ENCODE peak calls at places on chromosomes 6 and 20, in five cellular contexts. One of them, this sample, is unnamed.

GRCh38 chr6:41966961-41967311 is 25.3 kb upstream of the CCND3 start:
- DNase-seq in fibroblast of lung: peak; percentile 91
- DNase-seq in breast epithelium: no peak
- DNase-seq in cardiac muscle cell: peak; percentile 65
- DNase-seq in endodermal cell: peak; percentile 79
- DNase-seq in this sample: no peak

GRCh38 chr6:148396926-148397325 is 54.3 kb downstream of the SASH1 start:
- DNase-seq in fibroblast of lung: no peak
- DNase-seq in breast epithelium: no peak
- DNase-seq in cardiac muscle cell: no peak
- DNase-seq in endodermal cell: no peak
- DNase-seq in this sample: no peak

GRCh38 chr6:167350322-167350721 is 25.4 kb downstream of the TTLL2 start:
- DNase-seq in fibroblast of lung: no peak
- DNase-seq in breast epithelium: no peak
- DNase-seq in cardiac muscle cell: no peak
- DNase-seq in endodermal cell: no peak
- DNase-seq in this sample: no peak

GRCh38 chr6:2854394-2854982 is 12.8 kb upstream of the SERPINB1 start:
- DNase-seq in fibroblast of lung: no peak
- DNase-seq in breast epithelium: no peak
- DNase-seq in cardiac muscle cell: peak; percentile 71
- DNase-seq in endodermal cell: peak; percentile 51
- DNase-seq in this sample: no peak

GRCh38 chr6:132584698-132585097 is 4.8 kb downstream of the TAAR5 start:
- DNase-seq in fibroblast of lung: no peak
- DNase-seq in breast epithelium: no peak
- DNase-seq in cardiac muscle cell: no peak
- DNase-seq in endodermal cell: no peak
- DNase-seq in this sample: no peak

GRCh38 chr6:166512567-166512966 is 73.9 kb downstream of the RAMACL start:
- DNase-seq in fibroblast of lung: no peak
- DNase-seq in breast epithelium: no peak
- DNase-seq in cardiac muscle cell: no peak
- DNase-seq in endodermal cell: no peak
- DNase-seq in this sample: peak; percentile 19

GRCh38 chr6:56683882-56684281 is 41.2 kb upstream of the DST start:
- DNase-seq in fibroblast of lung: peak; percentile 92
- DNase-seq in breast epithelium: no peak
- DNase-seq in cardiac muscle cell: peak; percentile 72
- DNase-seq in endodermal cell: no peak
- DNase-seq in this sample: no peak

GRCh38 chr6:33172307-33173227 is 19.7 kb downstream of the COL11A2 start:
- DNase-seq in fibroblast of lung: peak; percentile 18
- DNase-seq in breast epithelium: peak; percentile 45
- DNase-seq in cardiac muscle cell: peak; percentile 43
- DNase-seq in endodermal cell: peak; percentile 74
- DNase-seq in this sample: no peak

GRCh38 chr6:119284861-119285521 is 64.6 kb downstream of the MAN1A1 start:
- DNase-seq in fibroblast of lung: no peak
- DNase-seq in breast epithelium: no peak
- DNase-seq in cardiac muscle cell: no peak
- DNase-seq in endodermal cell: peak; percentile 81
- DNase-seq in this sample: no peak

GRCh38 chr6:170192905-170193304 is 98.0 kb downstream of the DLL1 start:
- DNase-seq in fibroblast of lung: no peak
- DNase-seq in breast epithelium: no peak
- DNase-seq in cardiac muscle cell: no peak
- DNase-seq in endodermal cell: no peak
- DNase-seq in this sample: no peak

GRCh38 chr20:20680991-20681508 is 31.4 kb downstream of the RALGAPA2 start:
- DNase-seq in fibroblast of lung: no peak
- DNase-seq in breast epithelium: no peak
- DNase-seq in cardiac muscle cell: no peak
- DNase-seq in endodermal cell: no peak
- DNase-seq in this sample: no peak

GRCh38 chr6:10618409-10618808 is 76.0 kb downstream of the C6orf52 start:
- DNase-seq in fibroblast of lung: no peak
- DNase-seq in breast epithelium: no peak
- DNase-seq in cardiac muscle cell: no peak
- DNase-seq in endodermal cell: no peak
- DNase-seq in this sample: no peak

GRCh38 chr6:111263837-111264236 is 176.5 kb downstream of the SLC16A10 start:
- DNase-seq in fibroblast of lung: peak; percentile 81
- DNase-seq in breast epithelium: no peak
- DNase-seq in cardiac muscle cell: peak; percentile 46
- DNase-seq in endodermal cell: no peak
- DNase-seq in this sample: no peak

GRCh38 chr6:116328528-116328903 is 42.2 kb upstream of the DSE start:
- DNase-seq in fibroblast of lung: peak; percentile 57
- DNase-seq in breast epithelium: no peak
- DNase-seq in cardiac muscle cell: peak; percentile 62
- DNase-seq in endodermal cell: no peak
- DNase-seq in this sample: no peak
- H3K4me1 ChIP-seq in fibroblast of lung: peaks cover 3% of the 10 kb centered on the region
- H3K4me1 ChIP-seq in breast epithelium: no peaks in the 10 kb centered on the region
- H3K4me1 ChIP-seq in cardiac muscle cell: peaks cover 6% of the 10 kb centered on the region
- H3K4me1 ChIP-seq in endodermal cell: peaks cover 7% of the 10 kb centered on the region
- H3K4me1 ChIP-seq in this sample: no peaks in the 10 kb centered on the region

DNA sequence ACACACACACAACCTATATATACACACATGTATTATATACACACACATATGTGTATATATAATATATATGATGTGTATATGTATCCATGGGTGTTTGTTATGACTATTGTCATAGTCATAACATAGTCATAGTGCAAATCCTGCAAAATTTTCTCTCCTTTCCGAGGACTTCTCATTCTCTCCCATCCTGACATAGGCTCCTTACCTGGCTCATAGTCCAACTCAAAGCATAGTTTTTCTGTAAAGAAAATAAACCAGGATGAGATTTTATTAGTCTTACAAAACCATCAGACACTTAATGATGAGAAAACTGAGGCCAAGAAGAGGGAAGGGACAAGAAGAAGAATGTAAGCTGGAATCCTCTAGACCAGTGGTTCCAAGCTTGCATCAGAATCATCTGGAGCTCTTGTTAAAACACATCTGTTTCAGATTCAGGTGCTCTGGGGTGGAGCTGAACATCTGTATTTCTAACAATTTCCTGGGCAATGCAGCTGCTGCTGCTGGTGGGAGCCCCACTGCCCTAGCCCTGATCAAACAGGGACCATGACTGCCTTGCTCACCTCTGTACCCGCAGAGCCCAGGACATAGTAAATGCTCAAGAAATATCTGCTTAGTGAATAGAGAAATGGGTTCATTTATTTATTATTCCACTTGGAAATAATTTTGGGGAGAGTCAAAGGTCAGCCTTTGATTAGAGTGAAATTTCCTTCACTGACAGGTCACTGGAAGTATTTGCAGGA is 5.3 kb downstream of the TRIM10 start:
- DNase-seq in fibroblast of lung: no peak
- DNase-seq in breast epithelium: no peak
- DNase-seq in cardiac muscle cell: no peak
- DNase-seq in endodermal cell: no peak
- DNase-seq in this sample: no peak
- H3K27me3 ChIP-seq in fibroblast of lung: peaks cover 3% of the 10 kb centered on the region
- H3K27me3 ChIP-seq in breast epithelium: no peaks in the 10 kb centered on the region
- H3K27me3 ChIP-seq in cardiac muscle cell: peaks cover 65% of the 10 kb centered on the region
- H3K27me3 ChIP-seq in endodermal cell: peaks cover 29% of the 10 kb centered on the region
- H3K27me3 ChIP-seq in this sample: peaks cover 13% of the 10 kb centered on the region

GRCh38 chr6:81752969-81753708 is 658 bp upstream of the TENT5A start:
- DNase-seq in fibroblast of lung: peak; percentile 92
- DNase-seq in breast epithelium: peak; percentile 86
- DNase-seq in cardiac muscle cell: peak; percentile 97
- DNase-seq in endodermal cell: peak; percentile 87
- DNase-seq in this sample: peak; percentile 72
- TF ChIP-seq CTCF in fibroblast of lung: peak; percentile 20
- TF ChIP-seq CTCF in breast epithelium: no peak
- TF ChIP-seq CTCF in cardiac muscle cell: peak; percentile 26
- TF ChIP-seq CTCF in endodermal cell: no peak
- TF ChIP-seq CTCF in this sample: no peak

DNA sequence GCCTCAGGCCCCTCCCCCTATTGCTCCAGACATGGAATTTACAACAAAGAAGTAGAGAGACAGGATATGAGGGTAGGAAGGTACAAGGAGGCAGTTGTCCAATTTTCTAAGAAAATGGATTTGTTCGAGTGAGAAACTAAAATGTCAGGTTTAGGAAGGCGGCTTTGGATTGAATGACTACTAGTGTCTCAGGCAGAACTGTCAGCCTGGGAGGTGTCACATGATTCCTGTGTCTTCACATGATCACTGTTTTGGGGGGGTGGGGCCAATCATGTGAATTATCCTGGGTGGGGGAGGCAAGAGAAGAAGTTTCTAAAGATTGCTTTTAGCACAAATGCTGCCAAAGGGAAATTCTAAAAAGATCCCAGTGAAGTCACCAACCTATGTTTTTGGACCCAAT is 2.3 kb downstream of the SIRPA start:
- DNase-seq in fibroblast of lung: no peak
- DNase-seq in breast epithelium: no peak
- DNase-seq in cardiac muscle cell: peak; percentile 24
- DNase-seq in endodermal cell: no peak
- DNase-seq in this sample: no peak
- H3K4me1 ChIP-seq in fibroblast of lung: peaks cover 2% of the 10 kb centered on the region
- H3K4me1 ChIP-seq in breast epithelium: no peaks in the 10 kb centered on the region
- H3K4me1 ChIP-seq in cardiac muscle cell: peaks cover 35% of the 10 kb centered on the region
- H3K4me1 ChIP-seq in endodermal cell: peaks cover 5% of the 10 kb centered on the region
- H3K4me1 ChIP-seq in this sample: no peaks in the 10 kb centered on the region

GRCh38 chr6:113627480-113627879 is 229.7 kb upstream of the MARCKS start:
- DNase-seq in fibroblast of lung: no peak
- DNase-seq in breast epithelium: no peak
- DNase-seq in cardiac muscle cell: no peak
- DNase-seq in endodermal cell: no peak
- DNase-seq in this sample: no peak

GRCh38 chr6:113622254-113622653 is 234.9 kb upstream of the MARCKS start:
- DNase-seq in fibroblast of lung: no peak
- DNase-seq in breast epithelium: no peak
- DNase-seq in cardiac muscle cell: no peak
- DNase-seq in endodermal cell: no peak
- DNase-seq in this sample: no peak

GRCh38 chr6:113626470-113626869 is 230.7 kb upstream of the MARCKS start:
- DNase-seq in fibroblast of lung: no peak
- DNase-seq in breast epithelium: no peak
- DNase-seq in cardiac muscle cell: no peak
- DNase-seq in endodermal cell: no peak
- DNase-seq in this sample: no peak

GRCh38 chr6:113623124-113623523 is 234.0 kb upstream of the MARCKS start:
- DNase-seq in fibroblast of lung: no peak
- DNase-seq in breast epithelium: no peak
- DNase-seq in cardiac muscle cell: no peak
- DNase-seq in endodermal cell: no peak
- DNase-seq in this sample: no peak

GRCh38 chr6:113625850-113626249 is 231.3 kb upstream of the MARCKS start:
- DNase-seq in fibroblast of lung: no peak
- DNase-seq in breast epithelium: no peak
- DNase-seq in cardiac muscle cell: no peak
- DNase-seq in endodermal cell: no peak
- DNase-seq in this sample: no peak
- H3K27me3 ChIP-seq in fibroblast of lung: no peaks in the 10 kb centered on the region
- H3K27me3 ChIP-seq in breast epithelium: no peaks in the 10 kb centered on the region
- H3K27me3 ChIP-seq in cardiac muscle cell: peaks cover 5% of the 10 kb centered on the region
- H3K27me3 ChIP-seq in endodermal cell: no peaks in the 10 kb centered on the region
- H3K27me3 ChIP-seq in this sample: no peaks in the 10 kb centered on the region

GRCh38 chr6:131548441-131548840 is 24.6 kb upstream of the ARG1 start:
- DNase-seq in fibroblast of lung: no peak
- DNase-seq in breast epithelium: no peak
- DNase-seq in cardiac muscle cell: no peak
- DNase-seq in endodermal cell: no peak
- DNase-seq in this sample: no peak

GRCh38 chr6:131545317-131545716 is 27.7 kb upstream of the ARG1 start:
- DNase-seq in fibroblast of lung: no peak
- DNase-seq in breast epithelium: no peak
- DNase-seq in cardiac muscle cell: no peak
- DNase-seq in endodermal cell: no peak
- DNase-seq in this sample: no peak

GRCh38 chr6:131552572-131552971 is 20.5 kb upstream of the ARG1 start:
- DNase-seq in fibroblast of lung: no peak
- DNase-seq in breast epithelium: no peak
- DNase-seq in cardiac muscle cell: no peak
- DNase-seq in endodermal cell: no peak
- DNase-seq in this sample: no peak

GRCh38 chr6:131547524-131547923 is 25.5 kb upstream of the ARG1 start:
- DNase-seq in fibroblast of lung: no peak
- DNase-seq in breast epithelium: no peak
- DNase-seq in cardiac muscle cell: no peak
- DNase-seq in endodermal cell: no peak
- DNase-seq in this sample: no peak
- TF ChIP-seq CTCF in fibroblast of lung: no peak
- TF ChIP-seq CTCF in breast epithelium: no peak
- TF ChIP-seq CTCF in cardiac muscle cell: no peak
- TF ChIP-seq CTCF in endodermal cell: no peak
- TF ChIP-seq CTCF in this sample: no peak

This sample was measured in CD8-positive, alpha-beta T cell.